ENCODE peak calls at places on chromosomes 5 and 9, in five cellular contexts. V, K, M, I and O are unnamed samples. For H3K4me1, the result is how much of the 10 kb centered on the place peaks cover.

GRCh38 chr5:395156-395920 is 47.6 kb upstream of the EXOC3 start:
- DNase-seq in V (no peak), I (no peak), K (peak), M (no peak), O (no peak)

GRCh38 chr5:62708481-62709325 is 130.1 kb downstream of the LRRC70 start:
- DNase-seq in K (no peak), V (no peak), I (no peak), M (no peak), O (no peak)

GRCh38 chr5:162209005-162209605 is 141.5 kb downstream of the GABRG2 start:
- DNase-seq in V (no peak), M (peak), K (no peak), I (no peak), O (peak)

GRCh38 chr5:168776023-168776422 is 196.9 kb upstream of the PANK3 start:
- DNase-seq in I (no peak), M (no peak), K (no peak), V (no peak), O (no peak)

GRCh38 chr5:138336952-138337684 is 948 bp upstream of the FAM53C start:
- DNase-seq in I (no peak), K (peak), M (peak), V (peak), O (peak)

GRCh38 chr9:7358876-7359275 is 440.7 kb downstream of the DMAC1 start:
- DNase-seq in K (no peak), M (no peak), V (no peak), I (no peak), O (no peak)

GRCh38 chr9:136923881-136924280 is 20.7 kb downstream of the FBXW5 start:
- DNase-seq in I (no peak), V (no peak), M (peak), K (no peak), O (no peak)

GRCh38 chr5:102794047-102794446 is 38.9 kb downstream of the PAM start:
- DNase-seq in K (no peak), M (no peak), I (no peak), V (no peak), O (no peak)

GRCh38 chr5:137205237-137205636 is 293.9 kb downstream of the SPOCK1 start:
- DNase-seq in V (no peak), M (no peak), I (no peak), K (no peak), O (no peak)

GRCh38 chr9:131969469-131969989 is 110.1 kb downstream of the MED27 start:
- DNase-seq in K (no peak), V (no peak), M (no peak), I (no peak), O (no peak)

GRCh38 chr9:133458643-133459312 is 1.0 kb upstream of the CACFD1 start:
- DNase-seq in K (no peak), V (no peak), I (no peak), M (no peak), O (no peak)

DNA sequence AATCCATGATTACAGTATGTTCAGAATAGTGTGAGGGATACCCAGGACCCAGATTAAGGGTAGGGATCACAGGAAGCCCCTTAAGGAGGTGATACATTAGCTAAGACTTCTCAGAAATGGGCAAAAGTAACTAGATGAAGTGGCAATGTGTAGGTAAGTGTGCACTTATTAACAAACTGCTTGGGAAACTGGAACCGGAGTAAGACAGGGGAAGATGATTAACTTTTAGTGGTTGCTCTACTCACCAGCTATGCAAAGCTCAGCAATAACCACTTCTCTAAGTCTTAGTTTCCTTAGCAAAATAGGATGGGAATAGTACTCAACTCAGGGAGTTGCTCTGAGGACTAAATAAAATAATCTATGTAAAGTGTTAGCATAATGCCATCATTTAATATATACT is 182.2 kb downstream of the MCTP1 start:
- DNase-seq in M (no peak), K (no peak), V (no peak), I (no peak), O (no peak)
- H3K27ac ChIP-seq in M (no peak), K (no peak), V (no peak), I (no peak), O (no peak)

GRCh38 chr5:113293613-113294340 is 141.0 kb downstream of the TSSK1B start:
- DNase-seq in V (no peak), I (no peak), M (no peak), K (peak), O (no peak)

GRCh38 chr5:113294341-113295110 is 140.3 kb downstream of the TSSK1B start:
- DNase-seq in V (peak), I (peak), K (peak), M (peak), O (peak)

GRCh38 chr5:113293068-113293571 is 141.7 kb downstream of the TSSK1B start:
- DNase-seq in I (no peak), M (no peak), K (peak), V (no peak), O (no peak)

GRCh38 chr5:113295111-113295539 is 139.7 kb downstream of the TSSK1B start:
- DNase-seq in K (no peak), I (no peak), M (no peak), V (no peak), O (no peak)

GRCh38 chr5:113292535-113292934 is 142.3 kb downstream of the TSSK1B start:
- DNase-seq in V (no peak), I (no peak), M (no peak), K (peak), O (no peak)
- H3K4me1 ChIP-seq in V (under half), I (under half), M (under half), K (under half), O (under half)

GRCh38 chr5:173689713-173690360 is 73.4 kb upstream of the BOD1 start:
- DNase-seq in K (no peak), I (no peak), M (peak), V (peak), O (no peak)

GRCh38 chr5:173691931-173692330 is 75.5 kb upstream of the BOD1 start:
- DNase-seq in M (no peak), K (no peak), I (no peak), V (no peak), O (no peak)

GRCh38 chr5:173688708-173689107 is 72.3 kb upstream of the BOD1 start:
- DNase-seq in I (no peak), V (peak), K (no peak), M (peak), O (no peak)

GRCh38 chr5:173686950-173687349 is 70.5 kb upstream of the BOD1 start:
- DNase-seq in V (no peak), K (no peak), M (no peak), I (no peak), O (no peak)

GRCh38 chr5:173689171-173689676 is 72.8 kb upstream of the BOD1 start:
- DNase-seq in V (peak), K (no peak), M (peak), I (no peak), O (no peak)
- TF ChIP-seq POLR2A in V (peak), K (no peak), M (peak), I (no peak), O (no peak)

DNA sequence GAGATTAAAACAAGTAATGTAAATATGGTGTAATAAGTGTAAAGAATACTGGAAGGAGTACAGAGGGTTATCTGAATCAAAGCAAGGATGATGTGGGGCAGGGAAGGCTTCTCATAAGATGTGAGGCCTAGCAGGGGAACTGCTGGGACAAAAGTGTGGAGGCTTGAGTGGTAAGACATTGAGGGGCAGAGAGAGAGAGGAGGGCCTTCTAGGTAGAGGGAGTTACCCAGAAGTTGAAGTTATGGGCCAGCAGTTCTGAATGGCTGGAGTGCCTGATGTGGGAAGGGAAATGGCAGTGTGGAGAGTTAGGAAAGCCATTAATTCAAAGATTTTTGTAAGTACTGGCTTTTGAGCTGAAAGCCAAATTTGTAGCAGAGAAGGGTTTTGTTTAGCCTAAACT is 36.8 kb downstream of the CPEB4 start:
- DNase-seq in V (no peak), M (no peak), K (no peak), I (no peak), O (no peak)
- H3K27ac ChIP-seq in V (peak), M (no peak), K (no peak), I (peak), O (peak)

GRCh38 chr9:92745236-92745790 is 19.3 kb downstream of the BICD2 start:
- DNase-seq in K (no peak), M (no peak), V (no peak), I (no peak), O (no peak)
- H3K4me1 ChIP-seq in K (under half), M (under half), V (under half), I (under half), O (under half)

DNA sequence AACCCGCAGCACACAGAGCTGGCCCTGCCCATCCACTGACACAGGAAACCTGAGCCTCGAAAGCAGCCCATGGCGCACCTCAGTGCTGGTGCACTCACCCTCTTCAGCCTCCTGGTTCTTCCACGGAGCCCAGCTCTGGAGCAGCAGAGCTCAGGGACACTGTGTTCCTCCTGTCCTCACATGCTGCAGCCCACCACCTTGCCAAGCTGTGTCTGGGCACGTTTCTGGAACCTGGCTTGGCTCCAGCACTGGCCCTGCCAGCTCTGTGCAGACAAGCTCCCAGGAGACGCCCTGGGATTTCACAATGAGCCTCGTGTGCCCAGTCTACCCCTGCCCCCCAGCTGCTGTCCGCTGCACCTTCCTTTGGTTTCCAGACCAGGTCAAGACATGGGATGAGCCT is 119.5 kb downstream of the SYK start:
- DNase-seq in I (no peak), V (no peak), K (no peak), M (peak), O (no peak)
- TF ChIP-seq POLR2A in I (no peak), V (no peak), K (no peak), M (no peak), O (no peak)